ENCODE peak calls at places on chromosomes 6 and 20, in six cellular contexts. R is sigmoid colon, N is lung, F is kidney, U is Panc1, D is BE2C. O is an unnamed sample.

GRCh38 chr20:23160536-23161243 is 74.6 kb upstream of the CD93 start:
- DNase-seq in D (no peak), N (no peak), R (no peak), U (no peak), F (no peak), O (no peak)

GRCh38 chr6:31122803-31123706 is 2.8 kb upstream of the CDSN start:
- DNase-seq in D (peak; percentile 48), N (peak; percentile 87), R (peak; percentile 89), F (peak; percentile 96), U (no peak), O (no peak)

GRCh38 chr20:1010659-1011058 is 8.5 kb upstream of the RSPO4 start:
- DNase-seq in U (no peak), D (no peak), F (no peak), R (no peak), N (no peak), O (no peak)

GRCh38 chr20:22460803-22461202 is 123.6 kb downstream of the FOXA2 start:
- DNase-seq in D (no peak), R (no peak), F (no peak), N (no peak), U (no peak), O (no peak)

GRCh38 chr6:11113038-11113437 is 1.5 kb upstream of the ERVFRD-1 start:
- DNase-seq in F (no peak), R (no peak), U (no peak), D (no peak), N (no peak), O (no peak)

GRCh38 chr6:25181923-25182322 is 97.3 kb upstream of the CARMIL1 start:
- DNase-seq in R (no peak), N (no peak), D (no peak), U (no peak), F (no peak), O (no peak)

GRCh38 chr6:29834564-29835436 is 7.2 kb downstream of the HLA-G start:
- DNase-seq in F (no peak), N (no peak), R (no peak), D (peak; percentile 40), U (no peak), O (peak; percentile 73)

GRCh38 chr6:34246563-34247391 is 2.0 kb downstream of the SMIM29 start:
- DNase-seq in U (no peak), R (peak; percentile 62), F (peak; percentile 73), D (peak; percentile 88), N (no peak), O (peak; percentile 73)

GRCh38 chr6:350371-350770 is 41.2 kb upstream of the IRF4 start:
- DNase-seq in N (no peak), D (no peak), U (no peak), R (no peak), F (peak; percentile 27), O (no peak)

GRCh38 chr6:113048741-113049140 is 701.6 kb downstream of the RFPL4B start:
- DNase-seq in D (no peak), F (no peak), N (no peak), U (no peak), R (no peak), O (no peak)

GRCh38 chr20:48910360-48910781 is 11.1 kb upstream of the ARFGEF2 start:
- DNase-seq in D (no peak), N (no peak), F (no peak), U (no peak), R (no peak), O (no peak)

GRCh38 chr6:40774932-40775331 is 187.8 kb upstream of the LRFN2 start:
- DNase-seq in N (no peak), R (no peak), D (no peak), U (no peak), F (no peak), O (no peak)

GRCh38 chr6:42783876-42784738 is 2.3 kb downstream of the BICRAL start:
- DNase-seq in F (no peak), U (no peak), R (no peak), N (no peak), D (no peak), O (no peak)

GRCh38 chr20:59145926-59146800 is 17.5 kb upstream of the ZNF831 start:
- DNase-seq in R (no peak), U (no peak), F (no peak), D (no peak), N (no peak), O (no peak)

GRCh38 chr20:14892782-14893181 is 555.4 kb upstream of the FLRT3 start:
- DNase-seq in N (no peak), F (no peak), D (no peak), R (no peak), U (no peak), O (no peak)

GRCh38 chr6:35508542-35508941 is 4.2 kb downstream of the TULP1 start:
- DNase-seq in D (no peak), N (no peak), R (no peak), U (no peak), F (no peak), O (no peak)

DNA sequence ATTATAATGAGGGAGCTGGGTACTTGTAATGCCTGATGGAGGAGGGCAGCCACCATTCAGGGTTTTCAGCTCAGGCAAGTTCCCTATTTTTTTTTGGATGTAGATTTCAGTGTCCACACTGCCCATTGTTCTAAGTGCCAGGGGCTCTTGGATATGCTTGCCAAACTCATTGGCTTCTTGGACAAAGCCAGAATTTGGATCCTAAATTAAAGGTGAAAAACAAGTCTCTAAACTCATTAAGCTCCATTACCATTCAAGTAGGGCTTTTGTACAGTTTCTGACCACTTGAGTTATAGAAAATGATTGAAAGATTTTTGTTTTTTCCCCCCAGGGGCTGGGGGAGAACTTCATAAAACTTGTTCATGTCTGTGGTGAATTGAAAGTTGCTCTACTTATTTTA is 45.8 kb downstream of the TIAM2 start:
- DNase-seq in U (no peak), N (no peak), R (no peak), D (no peak), F (no peak), O (no peak)
- H3K4me1 ChIP-seq in U (no peaks in the 10 kb centered on the region), N (no peaks in the 10 kb centered on the region), R (no peaks in the 10 kb centered on the region), D (peaks cover 15% of the 10 kb centered on the region), F (no peaks in the 10 kb centered on the region), O (no peaks in the 10 kb centered on the region)

GRCh38 chr20:52311209-52311794 is 119.7 kb upstream of the ZFP64 start:
- DNase-seq in N (no peak), F (no peak), D (no peak), U (no peak), R (no peak), O (no peak)

GRCh38 chr20:52312131-52312729 is 120.7 kb upstream of the ZFP64 start:
- DNase-seq in U (peak; percentile 45), R (no peak), N (peak; percentile 33), F (no peak), D (peak; percentile 65), O (no peak)

GRCh38 chr20:52318601-52319000 is 127.0 kb upstream of the ZFP64 start:
- DNase-seq in U (no peak), D (no peak), N (no peak), F (no peak), R (no peak), O (no peak)

DNA sequence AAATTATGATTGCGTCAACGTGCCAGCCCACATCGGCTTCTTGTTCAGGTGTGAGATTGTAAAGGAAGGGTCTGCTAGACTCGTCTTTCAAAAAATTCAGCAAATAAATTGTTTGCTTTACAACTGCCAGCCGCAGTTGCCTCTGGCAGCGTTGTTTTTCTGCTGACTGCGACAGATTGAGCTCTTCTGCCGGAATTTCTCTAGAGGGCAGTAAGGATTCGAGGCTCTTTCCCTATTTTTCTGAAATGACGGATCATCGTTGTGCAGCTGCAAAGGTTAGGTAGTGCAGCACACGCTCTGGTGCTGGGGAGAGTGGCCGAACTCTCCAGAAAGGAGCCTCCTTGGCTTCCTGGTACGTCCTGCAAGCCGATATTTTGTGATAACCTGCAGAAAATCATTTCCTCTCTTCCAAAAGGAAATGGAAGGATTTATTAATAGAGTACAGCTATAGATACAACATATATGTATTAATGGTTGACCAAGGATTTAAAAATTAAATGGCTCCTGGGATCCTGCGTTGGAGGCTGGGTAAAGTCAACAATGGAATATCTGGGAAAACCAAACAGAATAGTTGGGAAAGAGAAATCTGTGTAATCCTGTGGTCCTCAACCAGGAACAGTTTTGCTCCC is 121.9 kb upstream of the ZFP64 start:
- DNase-seq in N (no peak), F (no peak), U (peak; percentile 20), D (peak; percentile 53), R (no peak), O (no peak)
- TF ChIP-seq CTCF in N (no peak), F (peak; percentile 24), U (peak; percentile 82), D (peak; percentile 90), R (no peak), O (peak; percentile 22)

GRCh38 chr6:21992178-21992967 is 304.5 kb downstream of the PRL start:
- DNase-seq in R (no peak), D (no peak), F (no peak), U (no peak), N (no peak), O (no peak)

GRCh38 chr6:21995318-21995717 is 301.5 kb downstream of the PRL start:
- DNase-seq in D (no peak), F (no peak), N (no peak), U (no peak), R (no peak), O (no peak)

GRCh38 chr6:21996425-21997207 is 300.2 kb downstream of the PRL start:
- DNase-seq in N (no peak), R (no peak), F (no peak), U (no peak), D (peak; percentile 22), O (no peak)

GRCh38 chr6:21993841-21994240 is 303.0 kb downstream of the PRL start:
- DNase-seq in N (no peak), D (no peak), U (no peak), F (no peak), R (no peak), O (no peak)

GRCh38 chr6:21994821-21995220 is 302.0 kb downstream of the PRL start:
- DNase-seq in U (no peak), F (no peak), D (no peak), R (no peak), N (no peak), O (no peak)
- H3K4me1 ChIP-seq in U (no peaks in the 10 kb centered on the region), F (no peaks in the 10 kb centered on the region), D (peaks cover 23% of the 10 kb centered on the region), R (peaks cover 22% of the 10 kb centered on the region), N (no peaks in the 10 kb centered on the region), O (no peaks in the 10 kb centered on the region)

DNA sequence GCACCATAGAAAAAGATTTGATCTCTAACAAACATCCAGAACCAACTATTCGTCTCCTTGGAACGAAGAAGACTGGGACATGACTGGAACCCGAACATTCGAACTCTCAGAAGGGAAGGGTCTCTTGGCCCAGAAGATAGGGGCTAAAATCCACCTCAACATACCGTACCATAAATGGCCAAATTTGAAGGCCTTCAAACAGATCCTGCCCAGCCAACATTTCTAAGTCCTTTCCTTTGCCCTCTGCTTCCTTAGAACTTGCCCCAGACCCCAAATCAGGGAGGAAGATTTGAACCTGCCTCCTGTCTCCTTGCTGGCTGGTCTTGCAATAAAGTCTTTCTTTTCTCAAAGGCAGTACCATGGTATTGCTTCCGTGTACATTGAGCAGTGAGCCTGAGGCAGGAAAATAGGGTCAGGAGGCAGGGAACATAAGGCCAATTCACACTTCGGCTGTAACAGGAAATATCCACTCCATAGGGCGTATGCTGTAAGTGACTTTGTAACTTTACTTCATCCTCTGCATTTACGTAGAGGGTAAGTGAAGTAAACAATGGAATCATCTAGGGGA is 1.8 kb upstream of the PXDC1 start:
- DNase-seq in D (no peak), U (no peak), R (no peak), F (no peak), N (no peak), O (no peak)
- TF ChIP-seq CTCF in D (no peak), U (no peak), R (no peak), F (no peak), N (no peak), O (no peak)

GRCh38 chr20:9474835-9475413 is 39.5 kb upstream of the LAMP5 start:
- DNase-seq in U (no peak), N (no peak), D (no peak), F (no peak), R (no peak), O (no peak)
- H3K4me1 ChIP-seq in U (no peaks in the 10 kb centered on the region), N (no peaks in the 10 kb centered on the region), D (peaks cover 47% of the 10 kb centered on the region), F (no peaks in the 10 kb centered on the region), R (no peaks in the 10 kb centered on the region), O (no peaks in the 10 kb centered on the region)